ENCODE peak calls at places on chromosomes 4 and X, in nine cellular contexts. E, F, Y, B, H, S, A, L and W are unnamed samples.

GRCh38 chrX:74492720-74493201 is 71.5 kb downstream of the SLC16A2 start:
- DNase-seq in L (no peak), F (no peak), Y (no peak), B (no peak), H (no peak), A (no peak), S (no peak), E (no peak), W (no peak)

GRCh38 chrX:2831471-2832228 is 2.9 kb downstream of the GYG2 start:
- DNase-seq in A (no peak), Y (no peak), F (no peak), L (no peak), H (no peak), S (no peak), B (no peak), E (no peak), W (no peak)

GRCh38 chr4:148542922-148543623 is 100.9 kb upstream of the NR3C2 start:
- DNase-seq in S (peak; percentile 12), A (no peak), L (no peak), Y (no peak), F (no peak), B (peak; percentile 0), H (no peak), E (no peak), W (peak; percentile 3)

GRCh38 chr4:7554885-7555284 is 120.2 kb upstream of the PSAPL1 start:
- DNase-seq in L (no peak), A (no peak), E (no peak), S (no peak), H (no peak), Y (no peak), F (no peak), B (no peak), W (no peak)

GRCh38 chrX:51899741-51900140 is 6.3 kb downstream of the MAGED1 start:
- DNase-seq in S (peak; percentile 77), Y (no peak), F (no peak), E (no peak), A (no peak), L (no peak), H (no peak), B (peak; percentile 71), W (no peak)

GRCh38 chr4:113821851-113822250 is 60.3 kb upstream of the CAMK2D start:
- DNase-seq in B (peak; percentile 74), A (no peak), H (no peak), Y (no peak), L (no peak), S (peak; percentile 79), E (no peak), F (no peak), W (no peak)

GRCh38 chr4:151012836-151013235 is 2.2 kb downstream of the LRBA start:
- DNase-seq in S (no peak), F (no peak), E (no peak), Y (no peak), L (no peak), B (no peak), H (no peak), A (no peak), W (peak; percentile 5)

GRCh38 chrX:119455264-119455663 is 13.0 kb upstream of the SLC25A5 start:
- DNase-seq in A (no peak), B (no peak), Y (no peak), S (peak; percentile 22), H (no peak), F (no peak), L (no peak), E (no peak), W (peak; percentile 49)

GRCh38 chr4:81164126-81164525 is 50.9 kb downstream of the PRKG2 start:
- DNase-seq in E (no peak), S (no peak), A (no peak), L (no peak), H (no peak), F (no peak), Y (no peak), B (no peak), W (no peak)
- H3K27ac ChIP-seq in E (no peak overlapping the region), S (no peak overlapping the region), A (no peak overlapping the region), L (no peak overlapping the region), H (no peak overlapping the region), F (no peak overlapping the region), Y (no peak overlapping the region), B (no peak overlapping the region), W (peak overlapping the region; percentile 84)

GRCh38 chr4:1873776-1874175 is 2.6 kb downstream of the NSD2 start:
- DNase-seq in A (no peak), E (no peak), S (no peak), B (no peak), F (no peak), Y (no peak), L (no peak), H (no peak), W (no peak)
- H3K27ac ChIP-seq in A (no peak overlapping the region), E (no peak overlapping the region), S (peak overlapping the region; percentile 86), B (peak overlapping the region; percentile 73), F (no peak overlapping the region), Y (peak overlapping the region; percentile 10), L (no peak overlapping the region), H (no peak overlapping the region), W (peak overlapping the region; percentile 79)

GRCh38 chr4:147370881-147371280 is 110.0 kb upstream of the EDNRA start:
- DNase-seq in Y (no peak), B (no peak), E (no peak), S (no peak), L (no peak), F (no peak), H (no peak), A (no peak), W (no peak)
- H3K27ac ChIP-seq in Y (no peak overlapping the region), B (peak overlapping the region; percentile 88), E (no peak overlapping the region), S (no peak overlapping the region), L (no peak overlapping the region), F (no peak overlapping the region), H (no peak overlapping the region), A (no peak overlapping the region), W (peak overlapping the region; percentile 94)

GRCh38 chrX:63658920-63659319 is 126.1 kb downstream of the ARHGEF9 start:
- DNase-seq in Y (no peak), L (no peak), F (no peak), A (no peak), B (no peak), E (no peak), S (no peak), H (no peak), W (no peak)
- H3K27ac ChIP-seq in Y (peak overlapping the region; percentile 55), L (no peak overlapping the region), F (no peak overlapping the region), A (no peak overlapping the region), B (peak overlapping the region; percentile 91), E (no peak overlapping the region), S (peak overlapping the region; percentile 16), H (no peak overlapping the region), W (no peak overlapping the region)

DNA sequence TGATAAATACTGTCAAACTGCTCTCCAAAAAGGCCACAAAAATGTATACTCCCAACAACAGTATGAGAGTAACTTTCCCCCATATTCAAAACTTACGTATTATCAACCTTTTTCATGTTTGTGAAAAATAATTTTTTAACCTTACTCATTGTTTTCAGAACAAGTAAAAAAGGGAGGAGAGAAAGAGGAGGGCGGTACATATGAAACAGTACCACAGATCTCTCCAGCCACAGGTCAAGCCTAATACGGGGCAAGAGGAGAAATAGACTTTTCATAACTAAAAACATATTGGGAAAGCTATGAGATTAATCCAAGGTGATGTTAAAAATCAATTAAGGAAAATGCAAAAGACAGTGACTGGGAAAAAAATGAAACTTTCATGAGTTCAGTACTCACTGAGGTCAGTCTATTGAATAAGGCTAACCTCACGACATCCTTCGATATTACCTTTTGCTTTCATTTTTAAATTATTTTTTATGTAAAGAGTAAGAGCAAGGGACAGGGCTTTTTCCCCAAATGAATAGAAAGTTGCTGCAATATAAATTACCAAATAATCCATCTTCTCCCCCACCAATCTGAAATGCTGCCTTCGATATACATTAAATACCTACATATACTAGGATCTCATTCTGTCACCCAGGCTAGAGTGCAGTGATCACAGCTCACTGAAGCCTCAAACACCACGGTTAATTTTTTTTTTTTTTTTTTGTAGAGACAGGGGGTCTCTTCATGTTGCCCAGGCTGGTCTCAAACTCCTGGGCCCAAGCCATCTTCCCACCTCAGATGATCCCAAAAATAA is 25.3 kb downstream of the FBXW7 start:
- DNase-seq in Y (no peak), L (no peak), E (no peak), H (no peak), B (no peak), F (no peak), A (no peak), S (no peak), W (no peak)
- H3K27ac ChIP-seq in Y (no peak overlapping the region), L (no peak overlapping the region), E (no peak overlapping the region), H (no peak overlapping the region), B (no peak overlapping the region), F (no peak overlapping the region), A (no peak overlapping the region), S (no peak overlapping the region), W (no peak overlapping the region)

GRCh38 chrX:22184096-22184495 is 88.6 kb upstream of the CBLL2 start:
- DNase-seq in L (no peak), A (no peak), S (no peak), E (no peak), F (no peak), Y (no peak), B (no peak), H (no peak), W (no peak)

GRCh38 chrX:22186165-22186564 is 86.5 kb upstream of the CBLL2 start:
- DNase-seq in B (no peak), A (no peak), Y (no peak), S (no peak), F (no peak), E (no peak), H (no peak), L (no peak), W (no peak)
- H3K27ac ChIP-seq in B (no peak overlapping the region), A (no peak overlapping the region), Y (no peak overlapping the region), S (no peak overlapping the region), F (no peak overlapping the region), E (no peak overlapping the region), H (no peak overlapping the region), L (no peak overlapping the region), W (no peak overlapping the region)